ENCODE peak calls at places on chromosome 1, in six cellular contexts. W is stimulated activated naive CD8-positive, alpha-beta T cell treated with anti-CD3 and anti-CD28 coated beads, Interleukin-15, amount 100 ng/mL, for 72 hours; C is AG04450; Z is activated CD4-positive, CD25-positive, alpha-beta regulatory T cell; H is mucosa of gallbladder; Q is body of pancreas. G is an unnamed sample.

GRCh38 chr1:89081005-89081404 is 16.0 kb upstream of the GBP1 start:
- DNase-seq in W (no peak), C (no peak), Z (no peak), H (no peak), Q (no peak), G (no peak)

GRCh38 chr1:151972533-151973270 is 21.0 kb downstream of the S100A10 start:
- DNase-seq in W (peak), C (no peak), Z (no peak), H (peak), Q (peak), G (peak)

GRCh38 chr1:2451744-2452582 is 24.1 kb upstream of the PLCH2 start:
- DNase-seq in W (no peak), C (peak), Z (no peak), H (no peak), Q (no peak), G (peak)

GRCh38 chr1:1605724-1606123 is 5.8 kb upstream of the FNDC10 start:
- DNase-seq in W (no peak), C (no peak), Z (no peak), H (no peak), Q (no peak), G (no peak)

GRCh38 chr1:119674835-119675289 is 26.8 kb upstream of the ZNF697 start:
- DNase-seq in W (peak), C (no peak), Z (no peak), H (peak), Q (peak), G (peak)

GRCh38 chr1:26994772-26995625 is 1.5 kb downstream of the TRNP1 start:
- DNase-seq in W (no peak), C (no peak), Z (no peak), H (no peak), Q (peak), G (no peak)

GRCh38 chr1:223363856-223364684 is at the start of gene SUSD4:
- DNase-seq in W (peak), C (no peak), Z (peak), H (peak), Q (peak), G (peak)

GRCh38 chr1:94039871-94040569 is 80.9 kb downstream of the ABCA4 start:
- DNase-seq in W (no peak), C (no peak), Z (no peak), H (no peak), Q (no peak), G (no peak)

GRCh38 chr1:10606070-10606469 is 131.3 kb downstream of the PEX14 start:
- DNase-seq in W (no peak), C (no peak), Z (no peak), H (no peak), Q (no peak), G (no peak)